ENCODE peak calls at places on chromosomes 2 and 18, in five cellular contexts. R is T-helper 9 cell; X is AG08396; Y is stimulated activated CD4-positive, alpha-beta T cell treated with anti-CD3 and anti-CD28 coated beads, Interleukin-15, amount 100 ng/mL, for 24 hours; L is fibroblast of the conjunctiva. T is an unnamed sample.

GRCh38 chr2:238235331-238235732 is 4.5 kb downstream of the HES6 start:
- DNase-seq in R (no peak), L (no peak), Y (no peak), X (peak; percentile 62), T (no peak)

GRCh38 chr2:190431907-190432306 is 23.8 kb downstream of the MFSD6 start:
- DNase-seq in R (no peak), X (no peak), Y (no peak), L (no peak), T (no peak)

GRCh38 chr2:15870565-15870964 is 69.8 kb upstream of the MYCN start:
- DNase-seq in L (no peak), R (no peak), Y (no peak), X (no peak), T (no peak)

GRCh38 chr2:120354935-120355845 is 9.3 kb downstream of the INHBB start:
- DNase-seq in L (no peak), X (no peak), R (no peak), Y (no peak), T (no peak)

GRCh38 chr2:196376984-196377877 is 205.9 kb upstream of the STK17B start:
- DNase-seq in R (no peak), L (no peak), X (no peak), Y (peak; percentile 64), T (no peak)

GRCh38 chr2:154402138-154402714 is 296.3 kb upstream of the KCNJ3 start:
- DNase-seq in L (peak; percentile 26), X (no peak), Y (no peak), R (no peak), T (peak; percentile 21)

GRCh38 chr2:19021721-19022120 is 336.7 kb downstream of the OSR1 start:
- DNase-seq in R (no peak), Y (no peak), L (peak; percentile 81), X (peak; percentile 32), T (no peak)

GRCh38 chr2:231413921-231414476 is 18.5 kb downstream of the B3GNT7 start:
- DNase-seq in R (no peak), Y (no peak), X (no peak), L (no peak), T (no peak)

GRCh38 chr18:51195602-51196115 is 1.8 kb downstream of the MEX3C start:
- DNase-seq in X (peak; percentile 8), Y (peak; percentile 37), L (no peak), R (peak; percentile 12), T (peak; percentile 69)

GRCh38 chr18:77131652-77132368 is 773 bp downstream of the MBP start:
- DNase-seq in X (peak; percentile 54), R (peak; percentile 23), Y (peak; percentile 49), L (no peak), T (peak; percentile 45)

GRCh38 chr2:191202209-191202721 is 42.9 kb upstream of the MYO1B start:
- DNase-seq in R (no peak), X (peak; percentile 50), L (no peak), Y (no peak), T (no peak)

GRCh38 chr2:113251118-113251517 is 27.6 kb downstream of the PAX8 start:
- DNase-seq in R (peak; percentile 5), L (no peak), Y (peak; percentile 37), X (no peak), T (no peak)

GRCh38 chr2:14558382-14558919 is 74.1 kb upstream of the LRATD1 start:
- DNase-seq in X (no peak), L (no peak), Y (no peak), R (no peak), T (no peak)

GRCh38 chr2:105595536-105595935 is 149.2 kb upstream of the NCK2 start:
- DNase-seq in R (no peak), L (no peak), Y (peak; percentile 36), X (no peak), T (no peak)